ENCODE peak calls at places on chromosomes 4 and X, in eight cellular contexts. M is NCI-H1436; V is NCI-H446 treated with DMSO at 0.1 percent for 48 hours; Q is effector memory CD8-positive, alpha-beta T cell; C is HFFc6; U is dermis blood vessel endothelial cell; P is neural progenitor cell; F is PC-3. S is an unnamed sample.
A peak's percentile ranks its signal among the peaks of the same experiment; 100 is the strongest.

GRCh38 chr4:25842229-25842840 is 20.5 kb downstream of the SEL1L3 start:
- DNase-seq in P (peak; percentile 41), U (no peak), Q (no peak), F (no peak), C (no peak), V (no peak), M (no peak), S (no peak)

GRCh38 chr4:8123389-8123788 is 35.2 kb downstream of the ABLIM2 start:
- DNase-seq in U (peak; percentile 16), Q (no peak), M (no peak), F (no peak), C (peak; percentile 12), V (no peak), P (peak; percentile 33), S (no peak)

GRCh38 chr4:68326146-68326545 is 23.7 kb downstream of the YTHDC1 start:
- DNase-seq in M (no peak), V (no peak), C (no peak), F (no peak), U (no peak), Q (no peak), P (no peak), S (no peak)

GRCh38 chr4:132227349-132228165 is 921.5 kb upstream of the PCDH10 start:
- DNase-seq in F (peak; percentile 76), C (no peak), P (peak; percentile 88), M (peak; percentile 19), Q (no peak), U (peak; percentile 2), V (peak; percentile 49), S (no peak)

GRCh38 chrX:69229436-69229835 is 64.2 kb upstream of the PJA1 start:
- DNase-seq in M (no peak), U (no peak), C (peak; percentile 82), Q (no peak), V (no peak), F (peak; percentile 48), P (no peak), S (no peak)

GRCh38 chr4:173747537-173748257 is 217.7 kb upstream of the HAND2 start:
- DNase-seq in C (no peak), P (no peak), M (no peak), Q (no peak), U (no peak), V (no peak), F (no peak), S (no peak)

GRCh38 chr4:10635096-10635495 is 49.5 kb downstream of the CLNK start:
- DNase-seq in P (no peak), M (no peak), F (no peak), U (no peak), C (no peak), Q (no peak), V (no peak), S (no peak)

GRCh38 chr4:2712261-2712842 is 43.8 kb downstream of the TNIP2 start:
- DNase-seq in C (no peak), P (peak; percentile 33), Q (no peak), F (no peak), V (no peak), U (peak; percentile 54), M (no peak), S (no peak)

GRCh38 chr4:150126201-150126879 is 48.1 kb downstream of the DCLK2 start:
- DNase-seq in P (no peak), V (no peak), Q (no peak), U (no peak), F (peak; percentile 9), M (no peak), C (peak; percentile 51), S (no peak)

GRCh38 chr4:48141048-48141447 is 7.0 kb upstream of the TXK start:
- DNase-seq in U (peak; percentile 70), C (peak; percentile 41), V (peak; percentile 6), Q (no peak), M (peak; percentile 48), P (peak; percentile 54), F (peak; percentile 66), S (peak; percentile 22)